ENCODE peak calls at places on chromosome X, in nine cellular contexts. T is pancreas; D is progenitor cell of endocrine pancreas; G is HFFc6; V is CD8-positive, alpha-beta T cell; Z is GM10248; X is lower leg skin; L is GM12878; Y is H9. I is an unnamed sample.

GRCh38 chrX:114344756-114345155 is 239.1 kb upstream of the HTR2C start:
- DNase-seq in T (no peak), D (no peak), G (peak; percentile 15), V (no peak), Z (peak; percentile 4), X (no peak), L (no peak), Y (no peak), I (no peak)

GRCh38 chrX:21166302-21166982 is 207.8 kb upstream of the CNKSR2 start:
- DNase-seq in T (no peak), D (no peak), G (no peak), V (no peak), Z (no peak), X (no peak), L (no peak), Y (no peak), I (no peak)

GRCh38 chrX:123186796-123187195 is 2.7 kb downstream of the GRIA3 start:
- DNase-seq in T (no peak), D (no peak), G (no peak), V (no peak), Z (no peak), X (no peak), L (no peak), Y (no peak), I (no peak)

GRCh38 chrX:17086317-17086716 is 139.9 kb downstream of the REPS2 start:
- DNase-seq in T (no peak), D (no peak), G (no peak), V (no peak), Z (no peak), X (no peak), L (no peak), Y (no peak), I (no peak)

GRCh38 chrX:117982702-117983392 is 133.8 kb downstream of the KLHL13 start:
- DNase-seq in T (no peak), D (no peak), G (no peak), V (no peak), Z (no peak), X (no peak), L (no peak), Y (no peak), I (no peak)

GRCh38 chrX:77900688-77901087 is 1.4 kb downstream of the COX7B start:
- DNase-seq in T (no peak), D (no peak), G (no peak), V (no peak), Z (no peak), X (no peak), L (no peak), Y (no peak), I (no peak)

GRCh38 chrX:41982966-41983365 is 59.6 kb upstream of the CASK start:
- DNase-seq in T (no peak), D (no peak), G (no peak), V (no peak), Z (no peak), X (no peak), L (no peak), Y (no peak), I (no peak)

GRCh38 chrX:769796-770195 is 139.2 kb downstream of the SHOX start:
- DNase-seq in T (no peak), D (no peak), G (no peak), V (no peak), Z (no peak), X (peak; percentile 39), L (no peak), Y (peak; percentile 83), I (peak; percentile 28)

DNA sequence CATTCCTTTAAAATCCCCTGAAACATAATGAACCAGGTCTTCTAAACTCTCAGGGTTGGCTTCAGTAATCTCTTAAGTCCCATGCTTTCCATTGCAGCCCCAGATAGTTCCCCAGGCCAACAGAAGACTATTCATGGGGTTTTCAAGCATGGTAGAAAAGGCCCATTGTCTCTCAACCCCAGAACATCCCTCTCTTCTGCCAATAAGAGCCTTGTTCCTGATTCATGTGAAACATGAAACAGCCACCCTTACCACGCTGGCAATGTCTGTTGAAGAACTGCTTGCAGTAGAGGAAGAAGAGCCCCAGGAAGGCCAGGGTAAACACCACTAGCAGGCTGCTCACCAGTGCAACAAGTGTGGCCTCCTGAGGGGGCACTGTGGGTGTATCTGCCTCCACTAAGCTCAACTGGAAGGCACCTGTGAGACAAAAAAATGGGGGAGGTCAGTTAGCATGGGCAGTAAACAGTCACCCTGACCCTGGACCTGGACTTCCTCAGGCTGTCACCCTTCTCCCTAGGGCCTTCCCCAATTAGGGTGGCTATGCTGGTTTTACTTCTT is 36.4 kb downstream of the EDA2R start:
- DNase-seq in T (no peak), D (no peak), G (no peak), V (no peak), Z (no peak), X (no peak), L (no peak), Y (no peak), I (no peak)
- TF ChIP-seq CTCF in T (no peak), D (no peak), G (no peak), V (no peak), Z (no peak), X (no peak), L (no peak), Y (peak; percentile 20), I (no peak)

DNA sequence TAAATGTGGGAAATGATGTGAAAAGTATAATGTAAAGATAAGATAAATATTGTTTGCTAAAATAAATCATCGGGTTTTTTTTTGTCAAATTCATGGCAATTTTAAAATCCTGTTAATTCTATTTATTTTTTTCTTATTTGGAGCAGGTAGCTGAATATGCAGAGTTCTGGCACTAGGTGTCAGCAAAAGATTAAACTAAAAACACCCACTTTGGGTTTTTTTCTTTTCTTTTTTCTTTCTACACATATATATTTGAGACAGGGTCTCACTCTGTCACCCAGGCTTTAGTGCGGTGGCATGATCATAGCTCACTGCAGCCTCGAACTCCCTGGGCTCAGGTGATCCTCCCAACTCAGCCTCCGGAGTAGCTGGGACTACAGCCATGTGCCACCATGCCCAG is 6.9 kb upstream of the RAP2C start:
- DNase-seq in T (no peak), D (no peak), G (no peak), V (no peak), Z (no peak), X (no peak), L (no peak), Y (no peak), I (no peak)
- TF ChIP-seq CTCF in T (no peak), D (peak; percentile 69), G (peak; percentile 70), V (no peak), Z (peak; percentile 36), X (no peak), L (no peak), Y (peak; percentile 76), I (peak; percentile 36)

GRCh38 chrX:56564182-56564885 is 907 bp downstream of the UBQLN2 start:
- DNase-seq in T (peak; percentile 20), D (no peak), G (peak; percentile 19), V (no peak), Z (peak; percentile 16), X (no peak), L (no peak), Y (no peak), I (peak; percentile 58)

GRCh38 chrX:56564921-56565861 is 1.8 kb downstream of the UBQLN2 start:
- DNase-seq in T (no peak), D (no peak), G (no peak), V (no peak), Z (no peak), X (peak; percentile 63), L (no peak), Y (no peak), I (no peak)

DNA sequence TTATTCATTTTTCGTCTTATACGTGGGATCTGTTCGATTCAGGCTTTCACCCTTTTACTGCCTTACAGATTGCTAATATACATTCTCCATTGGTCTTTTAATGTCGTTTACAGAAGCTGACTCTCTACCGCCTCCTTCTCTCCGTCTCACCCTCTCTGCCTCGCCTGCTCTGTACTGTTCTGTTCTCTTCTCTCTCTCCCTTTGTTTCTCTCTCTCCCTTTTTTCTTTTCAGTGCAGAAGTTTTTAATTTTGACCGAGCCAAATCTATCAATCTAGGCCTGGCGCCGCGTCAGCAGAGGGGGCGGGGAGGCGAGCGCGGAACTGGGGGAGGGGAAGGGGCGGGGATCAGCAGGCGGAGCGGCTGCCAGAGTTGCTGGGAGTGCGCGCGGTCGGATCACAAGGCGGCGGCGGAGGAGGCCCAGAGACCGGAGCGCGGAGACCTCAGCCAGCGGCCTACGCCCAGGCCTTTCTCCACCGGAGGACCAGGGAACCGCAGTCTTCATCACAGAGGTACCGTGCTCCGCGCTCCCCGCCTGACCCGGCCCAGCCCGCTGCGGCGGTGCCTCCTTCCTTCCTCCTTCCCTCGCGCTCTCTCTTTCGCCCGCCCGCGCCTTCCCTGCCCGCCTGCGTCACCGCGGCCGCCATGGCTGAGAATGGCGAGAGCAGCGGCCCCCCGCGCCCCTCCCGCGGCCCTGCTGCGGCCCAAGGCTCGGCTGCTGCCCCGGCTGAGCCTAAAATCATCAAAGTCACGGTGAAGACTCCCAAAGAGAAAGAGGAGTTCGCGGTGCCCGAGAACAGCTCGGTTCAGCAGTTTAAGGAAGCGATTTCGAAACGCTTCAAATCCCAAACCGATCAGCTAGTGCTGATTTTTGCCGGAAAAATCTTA is at the start of gene UBQLN2:
- DNase-seq in T (peak; percentile 82), D (peak; percentile 51), G (peak; percentile 62), V (peak; percentile 69), Z (peak; percentile 50), X (peak; percentile 95), L (no peak), Y (peak; percentile 71), I (peak; percentile 91)
- TF ChIP-seq CTCF in T (no peak), D (peak; percentile 10), G (peak; percentile 29), V (no peak), Z (no peak), X (no peak), L (no peak), Y (no peak), I (no peak)

GRCh38 chrX:18897611-18898010 is 86.3 kb downstream of the PHKA2 start:
- DNase-seq in T (no peak), D (no peak), G (no peak), V (no peak), Z (no peak), X (no peak), L (no peak), Y (no peak), I (no peak)

GRCh38 chrX:18896680-18897544 is 87.0 kb downstream of the PHKA2 start:
- DNase-seq in T (no peak), D (no peak), G (no peak), V (no peak), Z (no peak), X (no peak), L (no peak), Y (peak; percentile 14), I (no peak)

GRCh38 chrX:18898517-18898916 is 85.4 kb downstream of the PHKA2 start:
- DNase-seq in T (no peak), D (no peak), G (no peak), V (no peak), Z (no peak), X (no peak), L (no peak), Y (no peak), I (no peak)

GRCh38 chrX:18899796-18900380 is 84.0 kb downstream of the PHKA2 start:
- DNase-seq in T (no peak), D (no peak), G (no peak), V (no peak), Z (peak; percentile 34), X (no peak), L (no peak), Y (peak; percentile 50), I (no peak)

DNA sequence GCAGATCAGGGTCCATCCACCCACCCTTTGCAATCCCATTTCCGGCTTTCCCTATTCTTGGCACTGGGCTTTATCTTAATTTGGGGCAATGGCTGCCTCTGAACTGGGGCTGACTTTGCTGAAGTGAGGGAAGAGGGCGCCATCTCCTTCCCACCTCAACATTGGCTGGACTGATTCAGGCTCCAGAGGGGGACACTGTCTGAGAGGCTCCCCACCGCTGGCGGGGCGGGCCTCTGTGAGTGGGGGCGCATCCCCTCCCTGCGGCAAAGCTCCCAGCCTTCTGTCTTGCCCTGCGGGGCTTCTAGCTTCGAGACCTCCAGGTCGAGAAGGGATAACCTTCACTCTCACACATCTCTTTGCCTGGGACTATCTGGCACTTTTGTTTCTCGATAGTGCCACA is 85.8 kb downstream of the PHKA2 start:
- DNase-seq in T (no peak), D (no peak), G (no peak), V (no peak), Z (no peak), X (no peak), L (no peak), Y (no peak), I (no peak)
- TF ChIP-seq CTCF in T (no peak), D (no peak), G (no peak), V (no peak), Z (no peak), X (no peak), L (no peak), Y (no peak), I (no peak)

I was measured in upper lobe of right lung.